ENCODE peak calls at places on chromosomes 5 and 9, in nine cellular contexts. C is fibroblast of the conjunctiva; E is BJ; K is upper lobe of left lung; O is transverse colon; X is CD4-positive, alpha-beta T cell; W is Kasumi-1; A is stimulated activated CD8-positive, alpha-beta memory T cell treated with anti-CD3 and anti-CD28 coated beads, Interleukin-15, amount 100 ng/mL, for 48 hours; L is CD8-positive, alpha-beta memory T cell. P is an unnamed sample.

GRCh38 chr5:5616247-5616895 is 193.9 kb downstream of the ICE1 start:
- DNase-seq in X (no peak), C (no peak), A (no peak), K (no peak), W (no peak), L (no peak), E (no peak), O (no peak), P (no peak)

GRCh38 chr5:171205375-171205774 is 103.7 kb upstream of the TLX3 start:
- DNase-seq in X (no peak), C (no peak), L (no peak), E (no peak), O (no peak), W (no peak), A (no peak), K (no peak), P (no peak)

GRCh38 chr5:76807296-76807695 is 11.5 kb upstream of the F2RL1 start:
- DNase-seq in X (no peak), A (no peak), L (no peak), W (no peak), O (no peak), K (no peak), E (no peak), C (no peak), P (no peak)

GRCh38 chr9:85600675-85601263 is 141.0 kb downstream of the AGTPBP1 start:
- DNase-seq in O (no peak), K (peak; percentile 17), E (no peak), C (no peak), W (no peak), L (no peak), X (no peak), A (peak; percentile 39), P (no peak)

GRCh38 chr5:652023-652515 is 39.9 kb downstream of the CEP72 start:
- DNase-seq in A (no peak), L (no peak), W (no peak), X (no peak), K (peak; percentile 53), C (no peak), O (no peak), E (no peak), P (no peak)

GRCh38 chr5:126139773-126140172 is 283.4 kb upstream of the GRAMD2B start:
- DNase-seq in X (no peak), O (no peak), C (no peak), E (peak; percentile 29), W (no peak), A (no peak), K (no peak), L (no peak), P (no peak)

GRCh38 chr9:137467161-137467581 is 8.0 kb upstream of the NSMF start:
- DNase-seq in A (no peak), K (peak; percentile 61), X (no peak), L (no peak), C (no peak), E (no peak), O (no peak), W (no peak), P (no peak)

GRCh38 chr5:144390133-144390532 is 219.5 kb downstream of the KCTD16 start:
- DNase-seq in A (no peak), C (no peak), K (no peak), X (no peak), O (peak; percentile 13), E (no peak), W (peak; percentile 5), L (no peak), P (no peak)

GRCh38 chr9:109517798-109518435 is 19.8 kb upstream of the PTPN3 start:
- DNase-seq in X (no peak), O (no peak), E (no peak), A (no peak), K (no peak), L (no peak), W (no peak), C (no peak), P (no peak)

GRCh38 chr5:74682636-74683035 is 2.4 kb upstream of the HEXB start:
- DNase-seq in E (no peak), C (no peak), L (no peak), O (no peak), A (no peak), K (no peak), W (no peak), X (no peak), P (no peak)

GRCh38 chr5:41200506-41200905 is 12.8 kb downstream of the C6 start:
- DNase-seq in K (no peak), W (no peak), C (no peak), L (no peak), A (no peak), X (no peak), O (no peak), E (no peak), P (no peak)

GRCh38 chr5:167644619-167645018 is 646.8 kb upstream of the WWC1 start:
- DNase-seq in A (no peak), W (no peak), X (no peak), O (no peak), K (no peak), E (no peak), L (no peak), C (no peak), P (no peak)

GRCh38 chr5:150441813-150442698 is 7.5 kb downstream of the RPS14 start:
- DNase-seq in A (no peak), X (no peak), K (no peak), O (no peak), E (no peak), C (no peak), W (no peak), L (no peak), P (no peak)

GRCh38 chr5:132500931-132501628 is 10.5 kb upstream of the IRF1 start:
- DNase-seq in X (peak; percentile 68), A (peak; percentile 47), W (peak; percentile 74), E (no peak), K (peak; percentile 49), C (no peak), O (peak; percentile 82), L (peak; percentile 76), P (peak; percentile 86)

GRCh38 chr5:95935553-95936100 is 26.0 kb downstream of the ELL2 start:
- DNase-seq in W (no peak), O (no peak), E (no peak), C (no peak), X (no peak), K (no peak), L (no peak), A (no peak), P (no peak)

GRCh38 chr5:23314827-23315226 is 192.6 kb upstream of the PRDM9 start:
- DNase-seq in O (no peak), E (no peak), K (no peak), W (no peak), C (no peak), X (no peak), A (no peak), L (no peak), P (no peak)

GRCh38 chr9:69818946-69819345 is 1.7 kb upstream of the CFAP95 start:
- DNase-seq in O (no peak), L (no peak), K (no peak), W (no peak), E (peak; percentile 14), C (no peak), X (no peak), A (no peak), P (no peak)

GRCh38 chr5:103466494-103466893 is 96.1 kb downstream of the NUDT12 start:
- DNase-seq in K (no peak), A (no peak), O (no peak), X (no peak), W (no peak), L (no peak), C (peak; percentile 61), E (no peak), P (no peak)

GRCh38 chr9:19914044-19914443 is 125.2 kb upstream of the SLC24A2 start:
- DNase-seq in E (no peak), K (no peak), X (no peak), O (no peak), C (no peak), W (no peak), L (no peak), A (no peak), P (no peak)

GRCh38 chr5:2306711-2307110 is 424.0 kb upstream of the IRX4 start:
- DNase-seq in W (no peak), C (no peak), O (no peak), X (no peak), L (no peak), K (no peak), A (no peak), E (no peak), P (no peak)

GRCh38 chr9:21690561-21690960 is 111.9 kb upstream of the MTAP start:
- DNase-seq in X (no peak), L (no peak), K (no peak), A (no peak), W (no peak), E (no peak), O (no peak), C (no peak), P (no peak)

GRCh38 chr5:171413153-171413910 is 6.1 kb upstream of the FGF18 start:
- DNase-seq in W (no peak), C (no peak), E (no peak), A (no peak), L (no peak), X (no peak), O (no peak), K (no peak), P (no peak)

GRCh38 chr5:95822408-95823240 is at the start of gene GLRX:
- DNase-seq in A (no peak), K (no peak), X (peak; percentile 22), C (peak; percentile 86), L (peak; percentile 66), W (peak; percentile 85), E (peak; percentile 90), O (peak; percentile 86), P (peak; percentile 46)

GRCh38 chr5:168055982-168056381 is 235.5 kb upstream of the WWC1 start:
- DNase-seq in L (no peak), O (no peak), K (no peak), X (no peak), A (no peak), E (no peak), W (no peak), C (no peak), P (no peak)

P was measured in CD8-positive, alpha-beta T cell.